ENCODE peak calls at places on chromosomes 5 and 9, in ten cellular contexts. O, I, B, X, F, A, C, W, J and V are unnamed samples. For H3K9me3 and H3K4me1, the result is how much of the 10 kb centered on the place peaks cover.

GRCh38 chr5:154196955-154197652 is 6.6 kb downstream of the GALNT10 start:
- DNase-seq in O (no peak), I (no peak), B (no peak), X (no peak), F (no peak), A (no peak), C (peak), W (no peak), J (peak), V (no peak)

GRCh38 chr5:135913713-135914626 is 18.3 kb upstream of the IL9 start:
- DNase-seq in O (no peak), I (no peak), B (no peak), X (no peak), F (no peak), A (no peak), C (no peak), W (no peak), J (no peak), V (no peak)

GRCh38 chr9:38081356-38082108 is 12.5 kb upstream of the SHB start:
- DNase-seq in O (no peak), I (no peak), B (no peak), X (peak), F (no peak), A (no peak), C (no peak), W (no peak), J (no peak), V (no peak)

GRCh38 chr9:504921-505821 is 290.5 kb downstream of the DOCK8 start:
- DNase-seq in O (peak), I (no peak), B (peak), X (peak), F (no peak), A (peak), C (no peak), W (peak), J (peak), V (no peak)

GRCh38 chr9:121560921-121561320 is 61.3 kb upstream of the GGTA1 start:
- DNase-seq in O (no peak), I (no peak), B (no peak), X (no peak), F (no peak), A (no peak), C (no peak), W (no peak), J (no peak), V (no peak)

GRCh38 chr5:6582507-6583048 is 50.3 kb downstream of the NSUN2 start:
- DNase-seq in O (no peak), I (no peak), B (no peak), X (no peak), F (no peak), A (no peak), C (no peak), W (no peak), J (no peak), V (peak)

GRCh38 chr9:121271368-121272351 is 3.7 kb downstream of the GSN start:
- DNase-seq in O (peak), I (no peak), B (no peak), X (peak), F (no peak), A (no peak), C (peak), W (no peak), J (no peak), V (no peak)

GRCh38 chr5:169610606-169611005 is 26.5 kb upstream of the DOCK2 start:
- DNase-seq in O (no peak), I (no peak), B (no peak), X (no peak), F (no peak), A (no peak), C (peak), W (no peak), J (no peak), V (no peak)

GRCh38 chr9:87039809-87040392 is 92.6 kb upstream of the GAS1 start:
- DNase-seq in O (no peak), I (no peak), B (no peak), X (no peak), F (no peak), A (no peak), C (peak), W (no peak), J (no peak), V (no peak)

GRCh38 chr5:334903-335739 is 13.6 kb downstream of the AHRR start:
- DNase-seq in O (no peak), I (no peak), B (no peak), X (peak), F (no peak), A (no peak), C (no peak), W (no peak), J (no peak), V (no peak)

GRCh38 chr9:24293391-24293790 is 252.3 kb downstream of the IZUMO3 start:
- DNase-seq in O (no peak), I (no peak), B (no peak), X (no peak), F (no peak), A (no peak), C (no peak), W (peak), J (no peak), V (no peak)

GRCh38 chr9:19748278-19749126 is 40.3 kb downstream of the SLC24A2 start:
- DNase-seq in O (no peak), I (no peak), B (no peak), X (no peak), F (no peak), A (no peak), C (no peak), W (no peak), J (no peak), V (no peak)

GRCh38 chr5:92703991-92704390 is 877.0 kb downstream of the NR2F1-AS1 start:
- DNase-seq in O (no peak), I (no peak), B (no peak), X (no peak), F (no peak), A (no peak), C (peak), W (no peak), J (no peak), V (no peak)

GRCh38 chr5:178902849-178903248 is 7.1 kb downstream of the ZFP2 start:
- DNase-seq in O (no peak), I (no peak), B (no peak), X (no peak), F (no peak), A (no peak), C (no peak), W (no peak), J (no peak), V (no peak)
- H3K9me3 ChIP-seq in O (under half), I (half or more), B (under half), X (under half), F (under half), A (under half), C (under half), W (under half), J (under half), V (under half)

GRCh38 chr9:135706288-135706687 is 4.3 kb downstream of the KCNT1 start:
- DNase-seq in O (no peak), I (no peak), B (no peak), X (no peak), F (no peak), A (no peak), C (no peak), W (no peak), J (no peak), V (no peak)
- H3K4me1 ChIP-seq in O (under half), I (under half), B (under half), X (under half), F (under half), A (under half), C (under half), W (under half), J (under half), V (under half)

DNA sequence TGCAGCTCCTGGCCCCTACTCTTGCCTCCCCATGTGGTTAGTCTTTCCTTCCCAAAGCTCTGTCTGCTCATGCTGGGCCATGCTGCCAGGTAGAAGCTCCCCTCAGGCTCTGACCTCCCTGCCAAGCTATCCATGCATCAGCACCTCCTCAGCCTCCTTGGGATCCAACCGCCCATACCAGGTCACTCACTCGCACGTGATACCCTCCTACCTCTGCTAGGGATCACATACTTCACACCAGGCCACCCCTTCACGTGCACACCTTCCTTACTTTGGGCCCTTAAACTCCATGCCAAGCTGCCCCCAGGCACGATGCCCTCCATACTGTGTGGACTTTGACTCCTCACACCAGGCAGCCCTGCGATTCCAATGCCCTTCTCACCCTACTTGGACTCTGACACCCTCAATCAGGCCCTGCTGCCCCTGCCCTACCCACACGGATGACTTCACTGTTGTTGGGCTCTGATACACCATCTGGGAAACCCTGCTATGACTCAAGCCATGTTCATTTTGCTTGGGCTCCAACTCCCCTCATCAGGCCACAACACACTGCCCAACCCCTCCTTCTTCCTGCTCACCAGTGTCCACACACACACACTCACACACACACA is 34.1 kb downstream of the ZNF483 start:
- DNase-seq in O (no peak), I (no peak), B (no peak), X (no peak), F (no peak), A (no peak), C (peak), W (no peak), J (no peak), V (no peak)
- H3K9me3 ChIP-seq in O (under half), I (half or more), B (under half), X (under half), F (under half), A (under half), C (under half), W (under half), J (under half), V (under half)

DNA sequence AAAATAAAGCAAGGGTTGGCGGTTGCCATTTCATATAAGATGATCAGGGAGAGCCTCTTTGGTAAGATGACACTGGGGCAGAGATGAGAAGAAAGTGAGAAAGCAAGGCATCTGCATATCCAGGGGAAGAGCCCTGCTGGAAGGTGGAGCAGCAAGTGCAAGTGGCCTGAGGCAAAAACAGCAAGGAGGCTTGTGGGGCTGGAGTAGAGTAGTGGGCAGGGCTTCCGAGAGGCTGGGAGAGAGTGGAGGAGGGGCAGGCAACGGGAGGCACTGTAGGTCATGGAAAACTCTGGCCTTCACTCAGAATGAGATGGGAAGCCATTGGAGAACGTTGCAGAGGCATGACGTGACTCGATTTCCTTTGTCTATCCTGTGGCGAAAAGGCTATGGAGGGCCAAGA is 199.2 kb downstream of the ARHGEF28 start:
- DNase-seq in O (no peak), I (no peak), B (no peak), X (no peak), F (no peak), A (no peak), C (no peak), W (no peak), J (no peak), V (no peak)
- H3K4me1 ChIP-seq in O (under half), I (under half), B (under half), X (under half), F (under half), A (under half), C (under half), W (under half), J (under half), V (under half)

GRCh38 chr5:123554601-123555000 is 42.6 kb downstream of the CSNK1G3 start:
- DNase-seq in O (no peak), I (no peak), B (no peak), X (no peak), F (no peak), A (no peak), C (no peak), W (no peak), J (no peak), V (no peak)

GRCh38 chr5:123561230-123561629 is 49.3 kb downstream of the CSNK1G3 start:
- DNase-seq in O (no peak), I (no peak), B (no peak), X (no peak), F (no peak), A (no peak), C (no peak), W (no peak), J (no peak), V (no peak)

GRCh38 chr5:123559434-123559775 is 47.4 kb downstream of the CSNK1G3 start:
- DNase-seq in O (no peak), I (no peak), B (no peak), X (no peak), F (no peak), A (no peak), C (no peak), W (no peak), J (no peak), V (no peak)

GRCh38 chr5:123558762-123559433 is 46.9 kb downstream of the CSNK1G3 start:
- DNase-seq in O (no peak), I (no peak), B (no peak), X (no peak), F (no peak), A (no peak), C (no peak), W (no peak), J (no peak), V (no peak)

GRCh38 chr5:123557907-123558306 is 45.9 kb downstream of the CSNK1G3 start:
- DNase-seq in O (no peak), I (no peak), B (no peak), X (no peak), F (no peak), A (no peak), C (no peak), W (no peak), J (no peak), V (no peak)
- H3K9me3 ChIP-seq in O (under half), I (under half), B (under half), X (under half), F (under half), A (under half), C (under half), W (under half), J (under half), V (under half)

GRCh38 chr5:164881442-164881841 is 1376.0 kb downstream of the MAT2B start:
- DNase-seq in O (no peak), I (no peak), B (no peak), X (no peak), F (no peak), A (no peak), C (no peak), W (no peak), J (no peak), V (no peak)

DNA sequence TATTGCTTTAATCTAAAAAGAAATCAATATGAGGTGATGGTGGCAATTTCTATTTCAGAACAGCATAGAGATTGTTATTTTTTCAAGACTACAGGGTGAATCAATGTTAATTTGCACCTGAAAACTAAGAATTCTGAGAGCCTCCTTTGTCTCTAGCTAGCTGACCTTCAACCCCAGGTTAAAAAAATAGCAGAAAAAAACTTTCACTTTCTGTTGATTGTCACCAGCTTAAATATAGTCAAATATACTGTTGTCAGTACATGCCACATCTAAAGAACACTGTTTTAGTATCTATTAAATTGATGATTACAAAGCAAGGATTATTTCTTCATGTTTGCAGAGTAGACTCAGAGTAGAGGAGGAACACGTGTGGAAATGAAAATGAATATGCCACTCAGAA is 1371.4 kb downstream of the MAT2B start:
- DNase-seq in O (no peak), I (no peak), B (no peak), X (no peak), F (no peak), A (no peak), C (no peak), W (no peak), J (no peak), V (no peak)
- H3K4me1 ChIP-seq in O (under half), I (under half), B (under half), X (under half), F (under half), A (under half), C (under half), W (under half), J (under half), V (under half)

GRCh38 chr5:27158775-27159174 is 120.4 kb upstream of the CDH9 start:
- DNase-seq in O (no peak), I (no peak), B (no peak), X (no peak), F (no peak), A (no peak), C (no peak), W (no peak), J (no peak), V (no peak)
- H3K9me3 ChIP-seq in O (under half), I (under half), B (under half), X (under half), F (under half), A (under half), C (under half), W (under half), J (under half), V (under half)